ENCODE peak calls at places on chromosomes 16 and 17, in nine cellular contexts. J is ecto neural progenitor cell; D is aorta; Y is anterior cingulate cortex; F is G401; T is H54; M is upper lobe of left lung; N is endothelial cell; S is stimulated activated CD4-positive, alpha-beta T cell treated with anti-CD3 and anti-CD28 coated beads, Interleukin-4, amount 100 ng/mL, for 24 hours. P is an unnamed sample.
A peak's percentile ranks its signal among the peaks of the same experiment; 100 is the strongest.

GRCh38 chr16:2285731-2286191 is 17.8 kb upstream of the RNPS1 start:
- DNase-seq in M (no peak), J (no peak), S (no peak), T (no peak), Y (no peak), N (no peak), D (no peak), F (no peak), P (no peak)

GRCh38 chr16:71216714-71217113 is 13.8 kb downstream of the HYDIN start:
- DNase-seq in Y (no peak), N (no peak), M (no peak), D (no peak), S (no peak), T (no peak), F (no peak), J (no peak), P (no peak)

GRCh38 chr17:18203308-18203707 is 19.7 kb downstream of the ALKBH5 start:
- DNase-seq in F (no peak), S (no peak), M (no peak), T (no peak), D (no peak), N (no peak), J (no peak), Y (no peak), P (no peak)

GRCh38 chr16:88359008-88359407 is 23.8 kb upstream of the ZNF469 start:
- DNase-seq in D (peak; percentile 42), M (peak; percentile 30), F (no peak), J (no peak), Y (no peak), T (no peak), N (no peak), S (no peak), P (no peak)

GRCh38 chr17:46790216-46790615 is 28.3 kb downstream of the WNT3 start:
- DNase-seq in S (no peak), M (no peak), T (no peak), N (no peak), Y (no peak), J (no peak), F (no peak), D (no peak), P (no peak)

GRCh38 chr16:47599512-47599911 is 138.4 kb downstream of the PHKB start:
- DNase-seq in M (no peak), Y (no peak), D (no peak), S (no peak), J (no peak), T (no peak), F (no peak), N (no peak), P (no peak)

GRCh38 chr17:15910791-15911190 is 34.1 kb upstream of the ADORA2B start:
- DNase-seq in J (no peak), S (no peak), M (no peak), N (no peak), T (no peak), D (no peak), F (no peak), Y (no peak), P (no peak)

GRCh38 chr16:590165-590874 is 454 bp downstream of the RAB40C start:
- DNase-seq in N (peak; percentile 31), M (no peak), J (no peak), Y (no peak), D (peak; percentile 84), T (no peak), S (no peak), F (no peak), P (no peak)

GRCh38 chr16:81551141-81551808 is 106.7 kb downstream of the CMIP start:
- DNase-seq in T (peak; percentile 62), F (no peak), J (no peak), D (peak; percentile 50), N (no peak), M (no peak), S (peak; percentile 19), Y (no peak), P (peak; percentile 73)

GRCh38 chr17:49815761-49816281 is 27.3 kb downstream of the KAT7 start:
- DNase-seq in N (no peak), M (no peak), J (peak; percentile 61), T (no peak), F (peak; percentile 53), S (no peak), D (no peak), Y (no peak), P (no peak)

GRCh38 chr17:5837055-5837491 is 233.1 kb upstream of the WSCD1 start:
- DNase-seq in N (no peak), D (no peak), T (peak; percentile 37), S (no peak), Y (no peak), M (no peak), J (no peak), F (no peak), P (no peak)

GRCh38 chr17:35666070-35666469 is 65.4 kb upstream of the RASL10B start:
- DNase-seq in D (no peak), N (no peak), Y (no peak), J (no peak), T (no peak), F (no peak), M (no peak), S (no peak), P (no peak)

GRCh38 chr17:57517216-57517518 is 227.9 kb downstream of the CCDC182 start:
- DNase-seq in M (no peak), F (peak; percentile 66), Y (no peak), D (peak; percentile 32), T (no peak), N (no peak), S (no peak), J (no peak), P (no peak)

GRCh38 chr17:66965801-66966528 is 1.5 kb downstream of the CACNG4 start:
- DNase-seq in N (peak; percentile 15), S (no peak), D (no peak), T (no peak), J (no peak), Y (no peak), M (no peak), F (no peak), P (no peak)

GRCh38 chr16:86662195-86662594 is 83.8 kb downstream of the FOXL1 start:
- DNase-seq in Y (no peak), D (no peak), N (no peak), J (no peak), F (no peak), M (no peak), T (no peak), S (no peak), P (no peak)

GRCh38 chr17:59561042-59561441 is 4.4 kb upstream of the DHX40 start:
- DNase-seq in S (no peak), M (no peak), N (peak; percentile 21), J (no peak), T (peak; percentile 35), Y (no peak), D (no peak), F (no peak), P (no peak)

GRCh38 chr16:67934306-67935095 is 2.1 kb downstream of the PSMB10 start:
- DNase-seq in F (no peak), N (no peak), T (no peak), Y (no peak), J (no peak), D (no peak), M (no peak), S (no peak), P (no peak)

GRCh38 chr17:48564200-48565023 is 13.7 kb downstream of the HOXB4 start:
- DNase-seq in N (peak; percentile 59), M (peak; percentile 86), T (no peak), S (no peak), J (peak; percentile 61), F (no peak), Y (no peak), D (no peak), P (no peak)

GRCh38 chr16:88686439-88687253 is at the start of gene SNAI3:
- DNase-seq in T (peak; percentile 93), F (peak; percentile 64), J (peak; percentile 96), Y (no peak), D (peak; percentile 88), N (peak; percentile 83), S (peak; percentile 85), M (peak; percentile 99), P (peak; percentile 99)